ENCODE peak calls at places on chromosome 17, in five cellular contexts. One of them, this sample, is unnamed.

GRCh38 chr17:55693244-55694216 is 29.1 kb downstream of the TMEM100 start:
- DNase-seq in heart left ventricle: no peak
- DNase-seq in spleen: no peak
- DNase-seq in body of pancreas: peak
- DNase-seq in ovary: peak
- DNase-seq in this sample: peak

GRCh38 chr17:56543280-56543679 is 50.2 kb upstream of the NOG start:
- DNase-seq in heart left ventricle: no peak
- DNase-seq in ovary: no peak
- DNase-seq in spleen: no peak
- DNase-seq in body of pancreas: no peak
- DNase-seq in this sample: no peak

GRCh38 chr17:83185023-83186002 is 105.9 kb downstream of the METRNL start:
- DNase-seq in body of pancreas: peak
- DNase-seq in heart left ventricle: peak
- DNase-seq in spleen: no peak
- DNase-seq in ovary: no peak
- DNase-seq in this sample: no peak

GRCh38 chr17:37791434-37791833 is 46.6 kb upstream of the HNF1B start:
- DNase-seq in heart left ventricle: no peak
- DNase-seq in spleen: no peak
- DNase-seq in body of pancreas: peak
- DNase-seq in ovary: no peak
- DNase-seq in this sample: no peak

GRCh38 chr17:82234211-82235055 is 5.6 kb downstream of the SLC16A3 start:
- DNase-seq in ovary: peak
- DNase-seq in heart left ventricle: no peak
- DNase-seq in spleen: peak
- DNase-seq in body of pancreas: no peak
- DNase-seq in this sample: no peak

GRCh38 chr17:18961634-18962493 is 9.9 kb downstream of the SLC5A10 start:
- DNase-seq in body of pancreas: peak
- DNase-seq in ovary: no peak
- DNase-seq in spleen: no peak
- DNase-seq in heart left ventricle: no peak
- DNase-seq in this sample: no peak

GRCh38 chr17:77207689-77208216 is 67.0 kb downstream of the SEC14L1 start:
- DNase-seq in spleen: no peak
- DNase-seq in body of pancreas: no peak
- DNase-seq in ovary: no peak
- DNase-seq in heart left ventricle: no peak
- DNase-seq in this sample: no peak

GRCh38 chr17:48025904-48026502 is 11.6 kb downstream of the COPZ2 start:
- DNase-seq in ovary: no peak
- DNase-seq in heart left ventricle: no peak
- DNase-seq in body of pancreas: peak
- DNase-seq in spleen: no peak
- DNase-seq in this sample: no peak

GRCh38 chr17:64354824-64355535 is 35.7 kb downstream of the PECAM1 start:
- DNase-seq in body of pancreas: no peak
- DNase-seq in heart left ventricle: no peak
- DNase-seq in spleen: no peak
- DNase-seq in ovary: peak
- DNase-seq in this sample: no peak

GRCh38 chr17:27951872-27952271 is 58.7 kb upstream of the LYRM9 start:
- DNase-seq in heart left ventricle: no peak
- DNase-seq in spleen: no peak
- DNase-seq in body of pancreas: no peak
- DNase-seq in ovary: no peak
- DNase-seq in this sample: no peak

GRCh38 chr17:7045492-7046126 is 1.7 kb upstream of the SLC16A11 start:
- DNase-seq in body of pancreas: peak
- DNase-seq in ovary: peak
- DNase-seq in heart left ventricle: no peak
- DNase-seq in spleen: no peak
- DNase-seq in this sample: no peak

GRCh38 chr17:61454095-61454931 is 2.1 kb downstream of the TBX4 start:
- DNase-seq in heart left ventricle: no peak
- DNase-seq in ovary: no peak
- DNase-seq in spleen: peak
- DNase-seq in body of pancreas: no peak
- DNase-seq in this sample: no peak

GRCh38 chr17:17874478-17874877 is 37.7 kb upstream of the SREBF1 start:
- DNase-seq in body of pancreas: no peak
- DNase-seq in ovary: no peak
- DNase-seq in spleen: no peak
- DNase-seq in heart left ventricle: peak
- DNase-seq in this sample: no peak

GRCh38 chr17:57737450-57737849 is 7.6 kb downstream of the CCDC182 start:
- DNase-seq in spleen: no peak
- DNase-seq in heart left ventricle: no peak
- DNase-seq in body of pancreas: no peak
- DNase-seq in ovary: no peak
- DNase-seq in this sample: no peak

GRCh38 chr17:44115585-44116415 is 7.6 kb downstream of the HDAC5 start:
- DNase-seq in ovary: no peak
- DNase-seq in body of pancreas: peak
- DNase-seq in heart left ventricle: no peak
- DNase-seq in spleen: no peak
- DNase-seq in this sample: no peak

GRCh38 chr17:60395508-60396065 is 3.7 kb upstream of the USP32 start:
- DNase-seq in ovary: no peak
- DNase-seq in spleen: no peak
- DNase-seq in heart left ventricle: no peak
- DNase-seq in body of pancreas: no peak
- DNase-seq in this sample: no peak

GRCh38 chr17:10059684-10060211 is 138.7 kb downstream of the GAS7 start:
- DNase-seq in body of pancreas: no peak
- DNase-seq in spleen: no peak
- DNase-seq in heart left ventricle: peak
- DNase-seq in ovary: peak
- DNase-seq in this sample: peak

GRCh38 chr17:58328195-58329034 is at the start of gene TSPOAP1:
- DNase-seq in ovary: no peak
- DNase-seq in body of pancreas: no peak
- DNase-seq in spleen: peak
- DNase-seq in heart left ventricle: no peak
- DNase-seq in this sample: peak

GRCh38 chr17:2232244-2232638 is 71.3 kb downstream of the SMG6 start:
- DNase-seq in body of pancreas: no peak
- DNase-seq in spleen: no peak
- DNase-seq in heart left ventricle: no peak
- DNase-seq in ovary: no peak
- DNase-seq in this sample: no peak

GRCh38 chr17:40304464-40304863 is 4.5 kb upstream of the RARA start:
- DNase-seq in ovary: no peak
- DNase-seq in heart left ventricle: no peak
- DNase-seq in spleen: no peak
- DNase-seq in body of pancreas: no peak
- DNase-seq in this sample: no peak

GRCh38 chr17:43823350-43824084 is 9.4 kb downstream of the MPP3 start:
- DNase-seq in body of pancreas: no peak
- DNase-seq in ovary: no peak
- DNase-seq in heart left ventricle: peak
- DNase-seq in spleen: peak
- DNase-seq in this sample: peak

GRCh38 chr17:1362964-1363363 is 37.1 kb downstream of the YWHAE start:
- DNase-seq in heart left ventricle: no peak
- DNase-seq in spleen: no peak
- DNase-seq in ovary: no peak
- DNase-seq in body of pancreas: no peak
- DNase-seq in this sample: no peak

GRCh38 chr17:64213995-64214507 is 49.0 kb downstream of the TEX2 start:
- DNase-seq in body of pancreas: no peak
- DNase-seq in spleen: no peak
- DNase-seq in heart left ventricle: no peak
- DNase-seq in ovary: no peak
- DNase-seq in this sample: no peak

GRCh38 chr17:33498069-33498468 is 205.0 kb upstream of the ASIC2 start:
- DNase-seq in heart left ventricle: no peak
- DNase-seq in body of pancreas: no peak
- DNase-seq in ovary: no peak
- DNase-seq in spleen: no peak
- DNase-seq in this sample: no peak

GRCh38 chr17:74430385-74430705 is 1.5 kb upstream of the GPRC5C start:
- DNase-seq in ovary: no peak
- DNase-seq in spleen: no peak
- DNase-seq in body of pancreas: no peak
- DNase-seq in heart left ventricle: no peak
- DNase-seq in this sample: no peak

GRCh38 chr17:18136357-18136756 is 27.8 kb downstream of the MYO15A start:
- DNase-seq in spleen: no peak
- DNase-seq in body of pancreas: no peak
- DNase-seq in heart left ventricle: no peak
- DNase-seq in ovary: no peak
- DNase-seq in this sample: no peak

GRCh38 chr17:41736983-41737679 is 2.7 kb upstream of the HAP1 start:
- DNase-seq in body of pancreas: no peak
- DNase-seq in heart left ventricle: no peak
- DNase-seq in ovary: no peak
- DNase-seq in spleen: no peak
- DNase-seq in this sample: no peak

GRCh38 chr17:46962374-46962790 is 16.7 kb downstream of the RPRML start:
- DNase-seq in heart left ventricle: no peak
- DNase-seq in spleen: peak
- DNase-seq in body of pancreas: no peak
- DNase-seq in ovary: no peak
- DNase-seq in this sample: no peak

GRCh38 chr17:3030096-3030495 is 33.3 kb downstream of the OR1D5 start:
- DNase-seq in spleen: peak
- DNase-seq in body of pancreas: no peak
- DNase-seq in ovary: no peak
- DNase-seq in heart left ventricle: no peak
- DNase-seq in this sample: no peak

GRCh38 chr17:6648181-6648580 is 3.2 kb downstream of the MED31 start:
- DNase-seq in ovary: no peak
- DNase-seq in spleen: no peak
- DNase-seq in heart left ventricle: no peak
- DNase-seq in body of pancreas: no peak
- DNase-seq in this sample: no peak

GRCh38 chr17:72116692-72117469 is 3.9 kb upstream of the SOX9 start:
- DNase-seq in heart left ventricle: no peak
- DNase-seq in spleen: no peak
- DNase-seq in ovary: no peak
- DNase-seq in body of pancreas: no peak
- DNase-seq in this sample: no peak

GRCh38 chr17:72117748-72118587 is 2.9 kb upstream of the SOX9 start:
- DNase-seq in body of pancreas: peak
- DNase-seq in heart left ventricle: no peak
- DNase-seq in ovary: no peak
- DNase-seq in spleen: no peak
- DNase-seq in this sample: no peak

GRCh38 chr17:72118588-72119279 is 2.1 kb upstream of the SOX9 start:
- DNase-seq in heart left ventricle: peak
- DNase-seq in body of pancreas: peak
- DNase-seq in spleen: no peak
- DNase-seq in ovary: no peak
- DNase-seq in this sample: peak

GRCh38 chr17:72115789-72116520 is 4.9 kb upstream of the SOX9 start:
- DNase-seq in heart left ventricle: no peak
- DNase-seq in spleen: no peak
- DNase-seq in body of pancreas: no peak
- DNase-seq in ovary: no peak
- DNase-seq in this sample: no peak

GRCh38 chr17:72117470-72117747 is 3.4 kb upstream of the SOX9 start:
- DNase-seq in body of pancreas: no peak
- DNase-seq in heart left ventricle: no peak
- DNase-seq in ovary: no peak
- DNase-seq in spleen: no peak
- DNase-seq in this sample: no peak
- H3K4me3 ChIP-seq in body of pancreas: no peak
- H3K4me3 ChIP-seq in heart left ventricle: peak
- H3K4me3 ChIP-seq in ovary: no peak
- H3K4me3 ChIP-seq in spleen: no peak
- H3K4me3 ChIP-seq in this sample: peak

GRCh38 chr17:35083071-35083470 is 19.6 kb upstream of the RFFL start:
- DNase-seq in spleen: no peak
- DNase-seq in heart left ventricle: no peak
- DNase-seq in body of pancreas: no peak
- DNase-seq in ovary: no peak
- DNase-seq in this sample: no peak

GRCh38 chr17:35081638-35082037 is 18.1 kb upstream of the RFFL start:
- DNase-seq in spleen: no peak
- DNase-seq in ovary: no peak
- DNase-seq in heart left ventricle: no peak
- DNase-seq in body of pancreas: no peak
- DNase-seq in this sample: no peak

GRCh38 chr17:35082073-35082657 is 18.7 kb upstream of the RFFL start:
- DNase-seq in heart left ventricle: no peak
- DNase-seq in spleen: no peak
- DNase-seq in body of pancreas: no peak
- DNase-seq in ovary: no peak
- DNase-seq in this sample: no peak

GRCh38 chr17:35079547-35079946 is 16.0 kb upstream of the RFFL start:
- DNase-seq in heart left ventricle: no peak
- DNase-seq in ovary: no peak
- DNase-seq in spleen: no peak
- DNase-seq in body of pancreas: no peak
- DNase-seq in this sample: no peak

GRCh38 chr17:35080536-35080935 is 17.0 kb upstream of the RFFL start:
- DNase-seq in ovary: no peak
- DNase-seq in heart left ventricle: no peak
- DNase-seq in body of pancreas: no peak
- DNase-seq in spleen: no peak
- DNase-seq in this sample: no peak
- TF ChIP-seq CTCF in ovary: no peak
- TF ChIP-seq CTCF in heart left ventricle: no peak
- TF ChIP-seq CTCF in body of pancreas: no peak
- TF ChIP-seq CTCF in spleen: no peak
- TF ChIP-seq CTCF in this sample: no peak

GRCh38 chr17:29157310-29157709 is 22.9 kb downstream of the MYO18A start:
- DNase-seq in body of pancreas: no peak
- DNase-seq in spleen: no peak
- DNase-seq in ovary: no peak
- DNase-seq in heart left ventricle: no peak
- DNase-seq in this sample: no peak

GRCh38 chr17:29160253-29160652 is 19.9 kb downstream of the MYO18A start:
- DNase-seq in heart left ventricle: no peak
- DNase-seq in spleen: peak
- DNase-seq in ovary: no peak
- DNase-seq in body of pancreas: no peak
- DNase-seq in this sample: no peak

GRCh38 chr17:29159286-29159860 is 20.8 kb downstream of the MYO18A start:
- DNase-seq in body of pancreas: no peak
- DNase-seq in spleen: peak
- DNase-seq in ovary: no peak
- DNase-seq in heart left ventricle: no peak
- DNase-seq in this sample: no peak

GRCh38 chr17:29158096-29158495 is 22.1 kb downstream of the MYO18A start:
- DNase-seq in spleen: peak
- DNase-seq in heart left ventricle: no peak
- DNase-seq in ovary: no peak
- DNase-seq in body of pancreas: peak
- DNase-seq in this sample: no peak

GRCh38 chr17:29158515-29159275 is 21.5 kb downstream of the MYO18A start:
- DNase-seq in spleen: peak
- DNase-seq in ovary: no peak
- DNase-seq in body of pancreas: peak
- DNase-seq in heart left ventricle: no peak
- DNase-seq in this sample: no peak
- H3K27ac ChIP-seq in spleen: peak
- H3K27ac ChIP-seq in ovary: peak
- H3K27ac ChIP-seq in body of pancreas: peak
- H3K27ac ChIP-seq in heart left ventricle: no peak
- H3K27ac ChIP-seq in this sample: no peak

GRCh38 chr17:8153550-8153956 is 1.3 kb upstream of the PER1 start:
- DNase-seq in heart left ventricle: peak
- DNase-seq in ovary: peak
- DNase-seq in body of pancreas: peak
- DNase-seq in spleen: no peak
- DNase-seq in this sample: peak
- H3K4me3 ChIP-seq in heart left ventricle: peak
- H3K4me3 ChIP-seq in ovary: peak
- H3K4me3 ChIP-seq in body of pancreas: no peak
- H3K4me3 ChIP-seq in spleen: no peak
- H3K4me3 ChIP-seq in this sample: peak